ENCODE peak calls at places on chromosomes 2 and 18, in five cellular contexts. One of them, this sample, is unnamed.

GRCh38 chr2:86107031-86107430 is 996 bp downstream of the PTCD3 start:
- DNase-seq in left ventricle myocardium inferior: no peak
- DNase-seq in heart right ventricle: no peak
- DNase-seq in fibroblast of lung: no peak
- DNase-seq in testis: no peak
- DNase-seq in this sample: no peak

GRCh38 chr18:49745051-49746014 is 68.0 kb downstream of the ACAA2 start:
- DNase-seq in left ventricle myocardium inferior: no peak
- DNase-seq in heart right ventricle: no peak
- DNase-seq in fibroblast of lung: no peak
- DNase-seq in testis: no peak
- DNase-seq in this sample: no peak

GRCh38 chr18:22558945-22559385 is 141.2 kb upstream of the CTAGE1 start:
- DNase-seq in left ventricle myocardium inferior: peak; percentile 66
- DNase-seq in heart right ventricle: peak; percentile 73
- DNase-seq in fibroblast of lung: peak; percentile 79
- DNase-seq in testis: peak; percentile 64
- DNase-seq in this sample: peak; percentile 56

GRCh38 chr2:33104052-33104623 is 157.4 kb downstream of the LTBP1 start:
- DNase-seq in left ventricle myocardium inferior: no peak
- DNase-seq in heart right ventricle: no peak
- DNase-seq in fibroblast of lung: peak; percentile 72
- DNase-seq in testis: no peak
- DNase-seq in this sample: no peak

GRCh38 chr2:5991305-5991968 is 299.3 kb downstream of the SOX11 start:
- DNase-seq in left ventricle myocardium inferior: no peak
- DNase-seq in heart right ventricle: no peak
- DNase-seq in fibroblast of lung: no peak
- DNase-seq in testis: no peak
- DNase-seq in this sample: no peak

GRCh38 chr2:136384541-136385303 is 266.8 kb upstream of the CXCR4 start:
- DNase-seq in left ventricle myocardium inferior: no peak
- DNase-seq in heart right ventricle: no peak
- DNase-seq in fibroblast of lung: peak; percentile 23
- DNase-seq in testis: peak; percentile 57
- DNase-seq in this sample: no peak

GRCh38 chr18:56639094-56639361 is 636 bp upstream of the TXNL1 start:
- DNase-seq in left ventricle myocardium inferior: no peak
- DNase-seq in heart right ventricle: no peak
- DNase-seq in fibroblast of lung: no peak
- DNase-seq in testis: no peak
- DNase-seq in this sample: no peak

GRCh38 chr18:79402977-79403722 is 7.4 kb downstream of the NFATC1 start:
- DNase-seq in left ventricle myocardium inferior: peak; percentile 79
- DNase-seq in heart right ventricle: peak; percentile 79
- DNase-seq in fibroblast of lung: no peak
- DNase-seq in testis: peak; percentile 59
- DNase-seq in this sample: peak; percentile 79

GRCh38 chr2:113136828-113137775 is 9.7 kb downstream of the IL1RN start:
- DNase-seq in left ventricle myocardium inferior: no peak
- DNase-seq in heart right ventricle: no peak
- DNase-seq in fibroblast of lung: peak; percentile 65
- DNase-seq in testis: peak; percentile 60
- DNase-seq in this sample: no peak

GRCh38 chr18:23981369-23981768 is 33.2 kb upstream of the TTC39C start:
- DNase-seq in left ventricle myocardium inferior: no peak
- DNase-seq in heart right ventricle: no peak
- DNase-seq in fibroblast of lung: no peak
- DNase-seq in testis: no peak
- DNase-seq in this sample: no peak

GRCh38 chr2:228798931-228799588 is 472.0 kb downstream of the PID1 start:
- DNase-seq in left ventricle myocardium inferior: no peak
- DNase-seq in heart right ventricle: no peak
- DNase-seq in fibroblast of lung: no peak
- DNase-seq in testis: peak; percentile 24
- DNase-seq in this sample: no peak

GRCh38 chr2:35428548-35428947 is 927.0 kb upstream of the CRIM1 start:
- DNase-seq in left ventricle myocardium inferior: no peak
- DNase-seq in heart right ventricle: peak; percentile 15
- DNase-seq in fibroblast of lung: peak; percentile 12
- DNase-seq in testis: peak; percentile 75
- DNase-seq in this sample: no peak

GRCh38 chr18:24799720-24800119 is 339.3 kb downstream of the HRH4 start:
- DNase-seq in left ventricle myocardium inferior: no peak
- DNase-seq in heart right ventricle: no peak
- DNase-seq in fibroblast of lung: no peak
- DNase-seq in testis: no peak
- DNase-seq in this sample: no peak

GRCh38 chr2:49028101-49028500 is 126.2 kb downstream of the FSHR start:
- DNase-seq in left ventricle myocardium inferior: no peak
- DNase-seq in heart right ventricle: no peak
- DNase-seq in fibroblast of lung: no peak
- DNase-seq in testis: no peak
- DNase-seq in this sample: no peak

GRCh38 chr2:762646-763045 is 85.4 kb upstream of the TMEM18 start:
- DNase-seq in left ventricle myocardium inferior: no peak
- DNase-seq in heart right ventricle: no peak
- DNase-seq in fibroblast of lung: no peak
- DNase-seq in testis: no peak
- DNase-seq in this sample: no peak

GRCh38 chr2:50535971-50536759 is 495.8 kb downstream of the NRXN1 start:
- DNase-seq in left ventricle myocardium inferior: no peak
- DNase-seq in heart right ventricle: no peak
- DNase-seq in fibroblast of lung: peak; percentile 13
- DNase-seq in testis: no peak
- DNase-seq in this sample: no peak

GRCh38 chr2:219071189-219071816 is 10.6 kb upstream of the IHH start:
- DNase-seq in left ventricle myocardium inferior: no peak
- DNase-seq in heart right ventricle: no peak
- DNase-seq in fibroblast of lung: no peak
- DNase-seq in testis: no peak
- DNase-seq in this sample: no peak

GRCh38 chr2:43942001-43942400 is 53.8 kb downstream of the LRPPRC start:
- DNase-seq in left ventricle myocardium inferior: no peak
- DNase-seq in heart right ventricle: no peak
- DNase-seq in fibroblast of lung: peak; percentile 45
- DNase-seq in testis: no peak
- DNase-seq in this sample: no peak

GRCh38 chr2:62437785-62438184 is 68.2 kb downstream of the TMEM17 start:
- DNase-seq in left ventricle myocardium inferior: no peak
- DNase-seq in heart right ventricle: no peak
- DNase-seq in fibroblast of lung: no peak
- DNase-seq in testis: no peak
- DNase-seq in this sample: no peak

GRCh38 chr2:201452856-201453643 is 1.5 kb downstream of the STRADB start:
- DNase-seq in left ventricle myocardium inferior: no peak
- DNase-seq in heart right ventricle: no peak
- DNase-seq in fibroblast of lung: no peak
- DNase-seq in testis: no peak
- DNase-seq in this sample: no peak

GRCh38 chr18:50388988-50389387 is 14.1 kb downstream of the SKA1 start:
- DNase-seq in left ventricle myocardium inferior: no peak
- DNase-seq in heart right ventricle: no peak
- DNase-seq in fibroblast of lung: no peak
- DNase-seq in testis: no peak
- DNase-seq in this sample: no peak

GRCh38 chr2:3827673-3828575 is 124.5 kb downstream of the DCDC2C start:
- DNase-seq in left ventricle myocardium inferior: no peak
- DNase-seq in heart right ventricle: no peak
- DNase-seq in fibroblast of lung: peak; percentile 43
- DNase-seq in testis: peak; percentile 60
- DNase-seq in this sample: no peak

GRCh38 chr18:12296457-12296856 is 11.6 kb upstream of the TUBB6 start:
- DNase-seq in left ventricle myocardium inferior: no peak
- DNase-seq in heart right ventricle: no peak
- DNase-seq in fibroblast of lung: no peak
- DNase-seq in testis: no peak
- DNase-seq in this sample: no peak

GRCh38 chr2:212385241-212385640 is 153.4 kb downstream of the ERBB4 start:
- DNase-seq in left ventricle myocardium inferior: no peak
- DNase-seq in heart right ventricle: no peak
- DNase-seq in fibroblast of lung: no peak
- DNase-seq in testis: no peak
- DNase-seq in this sample: no peak

GRCh38 chr2:46569061-46569560 is 89.7 kb downstream of the TMEM247 start:
- DNase-seq in left ventricle myocardium inferior: no peak
- DNase-seq in heart right ventricle: no peak
- DNase-seq in fibroblast of lung: peak; percentile 57
- DNase-seq in testis: peak; percentile 26
- DNase-seq in this sample: no peak

GRCh38 chr2:195734395-195734794 is 77.4 kb downstream of the SLC39A10 start:
- DNase-seq in left ventricle myocardium inferior: no peak
- DNase-seq in heart right ventricle: no peak
- DNase-seq in fibroblast of lung: no peak
- DNase-seq in testis: no peak
- DNase-seq in this sample: no peak

GRCh38 chr18:79698668-79699335 is 19.2 kb downstream of the CTDP1 start:
- DNase-seq in left ventricle myocardium inferior: no peak
- DNase-seq in heart right ventricle: no peak
- DNase-seq in fibroblast of lung: peak; percentile 13
- DNase-seq in testis: no peak
- DNase-seq in this sample: no peak

DNA sequence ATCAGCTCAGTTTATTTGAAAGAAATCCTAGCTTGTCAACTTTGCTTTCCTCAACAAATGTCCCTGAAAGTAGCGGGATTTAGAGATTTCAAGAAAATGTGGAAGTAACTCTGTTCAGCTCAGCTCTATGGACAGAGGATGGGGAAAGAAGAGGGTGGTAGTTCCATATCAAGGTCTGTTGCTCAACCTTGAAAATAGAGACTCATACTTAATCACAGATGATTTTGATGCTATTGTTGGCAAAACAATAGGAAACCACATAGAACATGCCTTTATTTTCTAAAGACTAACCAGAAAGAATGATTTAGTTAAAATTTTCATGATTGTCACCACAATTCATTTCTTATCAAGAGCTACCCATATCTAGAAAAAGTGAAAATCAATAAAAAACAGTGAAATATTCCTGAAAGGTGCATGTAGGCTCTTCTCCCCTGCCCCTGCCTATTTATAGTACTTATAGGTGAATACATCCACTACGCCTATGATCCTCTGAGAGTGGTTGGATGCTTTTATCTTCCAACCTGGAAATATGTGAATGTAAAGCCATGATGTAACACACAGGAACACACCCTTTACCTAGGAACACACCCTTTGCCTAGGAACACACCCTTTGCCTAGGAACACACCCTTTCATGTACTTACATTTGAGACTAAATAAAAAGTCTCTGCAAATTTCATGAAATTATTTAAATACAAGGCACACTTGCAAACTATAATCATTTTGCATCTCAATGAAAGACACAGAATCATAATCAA is 65.8 kb downstream of the ETAA1 start:
- DNase-seq in left ventricle myocardium inferior: no peak
- DNase-seq in heart right ventricle: no peak
- DNase-seq in fibroblast of lung: no peak
- DNase-seq in testis: no peak
- DNase-seq in this sample: no peak
- H3K4me1 ChIP-seq in left ventricle myocardium inferior: no peaks in the 10 kb centered on the region
- H3K4me1 ChIP-seq in heart right ventricle: no peaks in the 10 kb centered on the region
- H3K4me1 ChIP-seq in fibroblast of lung: no peaks in the 10 kb centered on the region
- H3K4me1 ChIP-seq in testis: no peaks in the 10 kb centered on the region
- H3K4me1 ChIP-seq in this sample: no peaks in the 10 kb centered on the region

GRCh38 chr2:160019374-160020098 is 42.9 kb downstream of the PLA2R1 start:
- DNase-seq in left ventricle myocardium inferior: no peak
- DNase-seq in heart right ventricle: no peak
- DNase-seq in fibroblast of lung: no peak
- DNase-seq in testis: no peak
- DNase-seq in this sample: no peak

DNA sequence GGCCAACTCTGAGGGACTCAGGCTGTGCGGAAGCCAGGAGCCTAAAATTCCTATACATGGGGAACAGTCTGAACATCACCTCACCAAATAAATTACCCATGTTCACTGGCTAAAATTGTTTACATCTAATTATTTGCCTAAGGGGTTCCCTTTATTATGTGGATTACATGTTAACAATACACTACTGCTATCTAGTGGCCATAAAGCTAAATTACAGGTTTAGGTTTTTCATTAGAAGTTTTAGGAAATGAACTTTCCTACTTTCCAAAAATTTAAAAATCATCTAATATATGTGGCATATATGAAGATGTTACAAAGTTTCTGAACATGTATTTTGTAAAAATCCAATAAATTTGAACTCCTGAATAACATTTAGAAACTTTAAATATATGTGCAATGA is 40.3 kb downstream of the PLA2R1 start:
- DNase-seq in left ventricle myocardium inferior: no peak
- DNase-seq in heart right ventricle: no peak
- DNase-seq in fibroblast of lung: peak; percentile 10
- DNase-seq in testis: no peak
- DNase-seq in this sample: no peak
- TF ChIP-seq CTCF in left ventricle myocardium inferior: peak; percentile 19
- TF ChIP-seq CTCF in heart right ventricle: peak; percentile 47
- TF ChIP-seq CTCF in fibroblast of lung: no peak
- TF ChIP-seq CTCF in testis: peak; percentile 45
- TF ChIP-seq CTCF in this sample: peak; percentile 15

GRCh38 chr18:14945984-14946383 is 198.0 kb downstream of the ANKRD30B start:
- DNase-seq in left ventricle myocardium inferior: no peak
- DNase-seq in heart right ventricle: no peak
- DNase-seq in fibroblast of lung: no peak
- DNase-seq in testis: no peak
- DNase-seq in this sample: no peak

GRCh38 chr18:14945286-14945685 is 197.3 kb downstream of the ANKRD30B start:
- DNase-seq in left ventricle myocardium inferior: no peak
- DNase-seq in heart right ventricle: no peak
- DNase-seq in fibroblast of lung: no peak
- DNase-seq in testis: no peak
- DNase-seq in this sample: no peak

GRCh38 chr18:14943486-14943885 is 195.5 kb downstream of the ANKRD30B start:
- DNase-seq in left ventricle myocardium inferior: no peak
- DNase-seq in heart right ventricle: no peak
- DNase-seq in fibroblast of lung: no peak
- DNase-seq in testis: no peak
- DNase-seq in this sample: no peak

GRCh38 chr18:14943967-14944636 is 196.1 kb downstream of the ANKRD30B start:
- DNase-seq in left ventricle myocardium inferior: no peak
- DNase-seq in heart right ventricle: no peak
- DNase-seq in fibroblast of lung: no peak
- DNase-seq in testis: no peak
- DNase-seq in this sample: no peak

GRCh38 chr18:14944838-14945237 is 196.9 kb downstream of the ANKRD30B start:
- DNase-seq in left ventricle myocardium inferior: no peak
- DNase-seq in heart right ventricle: no peak
- DNase-seq in fibroblast of lung: no peak
- DNase-seq in testis: no peak
- DNase-seq in this sample: no peak
- H3K9me3 ChIP-seq in left ventricle myocardium inferior: no peaks in the 10 kb centered on the region
- H3K9me3 ChIP-seq in heart right ventricle: no peaks in the 10 kb centered on the region
- H3K9me3 ChIP-seq in fibroblast of lung: no peaks in the 10 kb centered on the region
- H3K9me3 ChIP-seq in testis: no peaks in the 10 kb centered on the region
- H3K9me3 ChIP-seq in this sample: no peaks in the 10 kb centered on the region

DNA sequence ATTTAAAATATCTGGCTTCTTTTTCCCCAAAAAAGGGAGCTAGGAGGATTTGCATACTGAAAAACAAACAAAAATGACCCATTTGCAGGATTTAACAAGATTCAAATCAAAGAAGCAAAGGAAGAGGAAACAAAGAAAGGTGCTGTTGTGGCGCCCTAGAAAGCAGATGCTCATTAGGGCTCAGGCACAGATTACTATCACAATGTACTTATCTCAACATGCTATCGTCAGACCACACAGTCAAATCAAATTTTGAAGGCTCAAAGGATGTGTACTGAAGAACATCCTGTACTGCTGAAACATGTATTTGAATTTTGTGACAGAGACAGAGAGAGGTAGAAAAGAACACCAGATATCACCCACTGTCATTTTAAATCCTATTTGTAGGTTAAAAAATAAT is 10.9 kb downstream of the RBMS1 start:
- DNase-seq in left ventricle myocardium inferior: no peak
- DNase-seq in heart right ventricle: no peak
- DNase-seq in fibroblast of lung: no peak
- DNase-seq in testis: no peak
- DNase-seq in this sample: no peak
- H3K4me1 ChIP-seq in left ventricle myocardium inferior: peaks cover 83% of the 10 kb centered on the region
- H3K4me1 ChIP-seq in heart right ventricle: peaks cover 70% of the 10 kb centered on the region
- H3K4me1 ChIP-seq in fibroblast of lung: no peaks in the 10 kb centered on the region
- H3K4me1 ChIP-seq in testis: no peaks in the 10 kb centered on the region
- H3K4me1 ChIP-seq in this sample: peaks cover 19% of the 10 kb centered on the region